ENCODE peak calls at places on chromosomes 2 and 18, in six cellular contexts. P, B, A, X, N and G are unnamed samples.
A peak's percentile ranks its signal among the peaks of the same experiment; 100 is the strongest.

GRCh38 chr2:46923011-46923669 is 7.5 kb upstream of the MCFD2 start:
- DNase-seq in P (no peak), B (peak; percentile 28), A (no peak), X (no peak), N (no peak), G (no peak)

GRCh38 chr2:175804130-175804529 is 197.9 kb downstream of the LNPK start:
- DNase-seq in P (no peak), B (no peak), A (no peak), X (no peak), N (no peak), G (no peak)

GRCh38 chr2:152573168-152573567 is 144.1 kb downstream of the PRPF40A start:
- DNase-seq in P (no peak), B (peak; percentile 48), A (no peak), X (no peak), N (no peak), G (peak; percentile 37)

GRCh38 chr18:22741318-22741717 is 191.8 kb upstream of the RBBP8 start:
- DNase-seq in P (no peak), B (no peak), A (no peak), X (no peak), N (no peak), G (no peak)

GRCh38 chr2:220586980-220587549 is 959.6 kb downstream of the SLC4A3 start:
- DNase-seq in P (no peak), B (peak; percentile 63), A (no peak), X (no peak), N (no peak), G (no peak)

GRCh38 chr18:79524181-79525078 is 128.7 kb downstream of the NFATC1 start:
- DNase-seq in P (peak; percentile 53), B (no peak), A (no peak), X (no peak), N (peak; percentile 49), G (peak; percentile 61)

GRCh38 chr2:37326285-37326684 is 1.7 kb upstream of the PRKD3 start:
- DNase-seq in P (peak; percentile 72), B (peak; percentile 91), A (no peak), X (no peak), N (no peak), G (peak; percentile 70)

GRCh38 chr2:30230479-30230854 is 867 bp upstream of the LBH start:
- DNase-seq in P (no peak), B (peak; percentile 38), A (no peak), X (peak; percentile 47), N (no peak), G (no peak)

GRCh38 chr2:231457101-231457500 is 7.2 kb downstream of the NCL start:
- DNase-seq in P (no peak), B (peak; percentile 36), A (no peak), X (no peak), N (no peak), G (no peak)

GRCh38 chr2:27544143-27544821 is 38.6 kb upstream of the ZNF512 start:
- DNase-seq in P (no peak), B (no peak), A (no peak), X (no peak), N (no peak), G (no peak)

GRCh38 chr18:57466745-57467144 is 31.6 kb downstream of the ONECUT2 start:
- DNase-seq in P (no peak), B (no peak), A (no peak), X (peak; percentile 24), N (no peak), G (no peak)

GRCh38 chr2:165582409-165582808 is 112.9 kb downstream of the CSRNP3 start:
- DNase-seq in P (no peak), B (peak; percentile 46), A (no peak), X (no peak), N (no peak), G (peak; percentile 21)

GRCh38 chr2:178846458-178846802 is 39.2 kb upstream of the TTN start:
- DNase-seq in P (no peak), B (no peak), A (no peak), X (peak; percentile 12), N (no peak), G (no peak)

GRCh38 chr2:66443977-66444855 is 9.3 kb downstream of the MEIS1 start:
- DNase-seq in P (no peak), B (peak; percentile 93), A (no peak), X (peak; percentile 43), N (peak; percentile 48), G (no peak)

GRCh38 chr2:174863183-174863582 is 98.9 kb upstream of the CHRNA1 start:
- DNase-seq in P (no peak), B (no peak), A (no peak), X (no peak), N (no peak), G (no peak)

GRCh38 chr2:227471924-227472264 is at the start of gene AGFG1:
- DNase-seq in P (peak; percentile 82), B (peak; percentile 73), A (peak; percentile 27), X (peak; percentile 83), N (peak; percentile 92), G (peak; percentile 89)

GRCh38 chr2:190666895-190667294 is 18.0 kb downstream of the NAB1 start:
- DNase-seq in P (no peak), B (no peak), A (no peak), X (no peak), N (no peak), G (no peak)

GRCh38 chr2:25339121-25339738 is 2.5 kb downstream of the DNMT3A start:
- DNase-seq in P (no peak), B (peak; percentile 13), A (no peak), X (no peak), N (no peak), G (peak; percentile 64)

GRCh38 chr2:211756266-211756665 is 782.3 kb downstream of the ERBB4 start:
- DNase-seq in P (no peak), B (no peak), A (no peak), X (no peak), N (no peak), G (no peak)

GRCh38 chr18:71431171-71431570 is 1113.0 kb downstream of the CBLN2 start:
- DNase-seq in P (no peak), B (no peak), A (no peak), X (no peak), N (no peak), G (no peak)

GRCh38 chr2:64142817-64143153 is 1.4 kb downstream of the PELI1 start:
- DNase-seq in P (no peak), B (peak; percentile 43), A (no peak), X (no peak), N (no peak), G (no peak)

GRCh38 chr2:64456298-64456697 is 2.3 kb downstream of the LGALSL start:
- DNase-seq in P (no peak), B (no peak), A (no peak), X (no peak), N (no peak), G (no peak)

GRCh38 chr2:214881647-214882205 is 72.2 kb upstream of the BARD1 start:
- DNase-seq in P (no peak), B (peak; percentile 18), A (no peak), X (no peak), N (no peak), G (no peak)

GRCh38 chr2:231709981-231710750 is 1.8 kb downstream of the PTMA start:
- DNase-seq in P (peak; percentile 81), B (peak; percentile 84), A (no peak), X (peak; percentile 67), N (peak; percentile 92), G (peak; percentile 93)

GRCh38 chr2:41400057-41400665 is 647.7 kb upstream of the PKDCC start:
- DNase-seq in P (no peak), B (peak; percentile 20), A (no peak), X (peak; percentile 80), N (no peak), G (no peak)

GRCh38 chr2:86338778-86339295 is 1.4 kb upstream of the REEP1 start:
- DNase-seq in P (no peak), B (no peak), A (no peak), X (no peak), N (no peak), G (no peak)

GRCh38 chr2:86336350-86337234 is 834 bp downstream of the REEP1 start:
- DNase-seq in P (no peak), B (no peak), A (no peak), X (peak; percentile 54), N (no peak), G (no peak)

GRCh38 chr2:86335865-86336321 is 1.5 kb downstream of the REEP1 start:
- DNase-seq in P (no peak), B (no peak), A (no peak), X (peak; percentile 26), N (no peak), G (no peak)

GRCh38 chr2:86341470-86341869 is 4.0 kb upstream of the REEP1 start:
- DNase-seq in P (no peak), B (no peak), A (no peak), X (no peak), N (no peak), G (no peak)

DNA sequence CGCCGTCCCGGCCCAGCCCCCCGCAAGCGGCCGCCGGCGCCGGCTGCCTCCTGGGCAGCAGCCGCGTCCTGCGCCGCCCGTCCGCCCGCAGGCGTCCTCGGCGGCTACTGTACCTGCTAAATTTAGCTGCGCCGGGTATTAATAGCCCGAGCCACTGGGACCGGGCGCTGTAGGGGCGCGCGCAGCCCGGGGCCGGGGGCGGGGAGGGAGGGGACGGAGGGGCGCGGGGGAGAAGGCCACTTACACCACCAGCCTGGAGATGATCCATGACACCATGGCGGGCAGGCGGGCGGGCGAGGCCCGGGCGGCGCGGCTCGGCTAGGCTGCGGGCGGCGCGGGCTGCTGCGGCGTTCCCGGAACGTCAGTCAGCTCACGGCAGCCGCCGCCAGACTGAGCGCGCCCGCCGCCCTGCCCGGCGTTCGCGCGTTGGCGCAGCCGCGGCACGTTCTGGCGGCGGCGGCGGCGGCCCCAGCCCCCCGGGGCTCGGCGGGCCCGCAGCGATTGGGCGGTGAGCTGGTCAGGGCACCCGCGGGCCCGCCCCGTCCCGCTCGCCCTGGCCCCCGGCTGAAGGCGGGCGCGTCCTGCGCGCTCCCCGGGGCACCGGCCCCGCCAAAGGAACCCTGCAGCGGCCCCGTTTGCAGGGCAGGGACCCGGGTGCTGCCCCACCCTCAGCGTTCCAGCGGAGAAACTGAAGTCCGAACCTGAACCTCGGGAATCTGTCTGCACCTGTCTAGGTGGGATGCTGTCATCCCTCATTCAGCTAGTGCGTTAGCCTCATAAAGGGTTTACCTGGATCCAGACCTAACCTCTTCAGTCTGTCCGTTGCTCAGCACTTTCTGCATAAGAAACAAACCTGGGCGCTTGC is at the start of gene REEP1:
- DNase-seq in P (no peak), B (no peak), A (no peak), X (peak; percentile 67), N (peak; percentile 59), G (no peak)
- H3K4me3 ChIP-seq in P (peak within 1 kb of the TSS; percentile 57), B (no peak within 1 kb of the TSS), A (peak within 1 kb of the TSS; percentile 76), X (peak within 1 kb of the TSS; percentile 78), N (peak within 1 kb of the TSS; percentile 44), G (peak within 1 kb of the TSS; percentile 77)

GRCh38 chr2:160368988-160369935 is 124.3 kb downstream of the RBMS1 start:
- DNase-seq in P (no peak), B (peak; percentile 48), A (no peak), X (no peak), N (no peak), G (no peak)
- H3K4me1 ChIP-seq in P (no peaks in the 10 kb centered on the region), B (peaks cover 33% of the 10 kb centered on the region), A (peaks cover 62% of the 10 kb centered on the region), X (peaks cover 64% of the 10 kb centered on the region), N (no peaks in the 10 kb centered on the region), G (peaks cover 95% of the 10 kb centered on the region)

DNA sequence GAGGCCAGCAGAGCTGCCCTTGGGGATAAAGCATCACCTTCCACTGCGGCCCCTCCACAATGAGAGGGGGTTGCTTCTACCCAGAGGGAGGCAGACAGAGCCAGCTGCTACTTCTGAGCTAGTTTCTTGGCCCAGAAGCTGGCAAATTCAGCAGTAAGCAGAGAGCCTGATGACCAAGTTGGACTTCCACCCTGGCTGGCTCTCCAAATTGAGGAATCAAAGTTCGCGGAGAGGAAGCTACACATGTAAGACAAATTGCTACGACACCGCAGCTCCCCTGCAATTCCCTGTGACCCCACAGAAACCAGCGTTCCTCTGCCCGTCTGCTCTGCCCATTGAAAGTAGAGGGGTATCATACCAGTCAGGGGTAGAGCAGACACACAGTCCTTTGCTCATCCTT is 5.5 kb downstream of the TFCP2L1 start:
- DNase-seq in P (no peak), B (no peak), A (no peak), X (no peak), N (no peak), G (no peak)
- H3K4me3 ChIP-seq in P (no peak overlapping the region), B (no peak overlapping the region), A (no peak overlapping the region), X (no peak overlapping the region), N (no peak overlapping the region), G (no peak overlapping the region)

GRCh38 chr2:96207073-96207777 is 1.4 kb downstream of the STARD7 start:
- DNase-seq in P (no peak), B (no peak), A (no peak), X (no peak), N (no peak), G (no peak)
- H3K4me1 ChIP-seq in P (no peaks in the 10 kb centered on the region), B (peaks cover 12% of the 10 kb centered on the region), A (peaks cover 52% of the 10 kb centered on the region), X (peaks cover 35% of the 10 kb centered on the region), N (peaks cover 4% of the 10 kb centered on the region), G (no peaks in the 10 kb centered on the region)